ENCODE peak calls at places on chromosomes 4 and X, in four cellular contexts. One of them, this sample, is unnamed.

GRCh38 chrX:70254909-70255308 is 5.1 kb downstream of the P2RY4 start:
- DNase-seq in coronary artery: no peak
- DNase-seq in AG10803: no peak
- DNase-seq in activated CD4-positive, alpha-beta T cell treated with anti-CD3 and anti-CD28 coated beads, Interleukin-2, amount 10 ng/mL, durations not matched to agents 7 days and 5 days: no peak
- DNase-seq in this sample: no peak

GRCh38 chr4:66681962-66682361 is 863.3 kb downstream of the CENPC start:
- DNase-seq in coronary artery: no peak
- DNase-seq in AG10803: no peak
- DNase-seq in activated CD4-positive, alpha-beta T cell treated with anti-CD3 and anti-CD28 coated beads, Interleukin-2, amount 10 ng/mL, durations not matched to agents 7 days and 5 days: no peak
- DNase-seq in this sample: peak

GRCh38 chrX:10110316-10110932 is 46.4 kb upstream of the CLCN4 start:
- DNase-seq in coronary artery: no peak
- DNase-seq in AG10803: no peak
- DNase-seq in activated CD4-positive, alpha-beta T cell treated with anti-CD3 and anti-CD28 coated beads, Interleukin-2, amount 10 ng/mL, durations not matched to agents 7 days and 5 days: no peak
- DNase-seq in this sample: no peak

GRCh38 chrX:122579521-122579920 is 604.6 kb upstream of the GRIA3 start:
- DNase-seq in coronary artery: no peak
- DNase-seq in AG10803: peak
- DNase-seq in activated CD4-positive, alpha-beta T cell treated with anti-CD3 and anti-CD28 coated beads, Interleukin-2, amount 10 ng/mL, durations not matched to agents 7 days and 5 days: no peak
- DNase-seq in this sample: no peak

GRCh38 chr4:76546282-76547166 is 111.5 kb downstream of the SHROOM3 start:
- DNase-seq in coronary artery: no peak
- DNase-seq in AG10803: peak
- DNase-seq in activated CD4-positive, alpha-beta T cell treated with anti-CD3 and anti-CD28 coated beads, Interleukin-2, amount 10 ng/mL, durations not matched to agents 7 days and 5 days: no peak
- DNase-seq in this sample: no peak

GRCh38 chr4:82097504-82097903 is 276.3 kb downstream of the HNRNPD start:
- DNase-seq in coronary artery: no peak
- DNase-seq in AG10803: no peak
- DNase-seq in activated CD4-positive, alpha-beta T cell treated with anti-CD3 and anti-CD28 coated beads, Interleukin-2, amount 10 ng/mL, durations not matched to agents 7 days and 5 days: no peak
- DNase-seq in this sample: no peak

GRCh38 chr4:80192252-80192866 is 4.9 kb upstream of the PRDM8 start:
- DNase-seq in coronary artery: no peak
- DNase-seq in AG10803: no peak
- DNase-seq in activated CD4-positive, alpha-beta T cell treated with anti-CD3 and anti-CD28 coated beads, Interleukin-2, amount 10 ng/mL, durations not matched to agents 7 days and 5 days: no peak
- DNase-seq in this sample: no peak

GRCh38 chr4:174928575-174929253 is 10.6 kb downstream of the ADAM29 start:
- DNase-seq in coronary artery: no peak
- DNase-seq in AG10803: no peak
- DNase-seq in activated CD4-positive, alpha-beta T cell treated with anti-CD3 and anti-CD28 coated beads, Interleukin-2, amount 10 ng/mL, durations not matched to agents 7 days and 5 days: no peak
- DNase-seq in this sample: no peak

GRCh38 chr4:73704314-73705055 is 35.9 kb upstream of the CXCL8 start:
- DNase-seq in coronary artery: peak
- DNase-seq in AG10803: peak
- DNase-seq in activated CD4-positive, alpha-beta T cell treated with anti-CD3 and anti-CD28 coated beads, Interleukin-2, amount 10 ng/mL, durations not matched to agents 7 days and 5 days: no peak
- DNase-seq in this sample: peak

GRCh38 chr4:184080674-184081073 is 137.0 kb downstream of the ENPP6 start:
- DNase-seq in coronary artery: no peak
- DNase-seq in AG10803: no peak
- DNase-seq in activated CD4-positive, alpha-beta T cell treated with anti-CD3 and anti-CD28 coated beads, Interleukin-2, amount 10 ng/mL, durations not matched to agents 7 days and 5 days: no peak
- DNase-seq in this sample: no peak

GRCh38 chrX:24355095-24355494 is 5.3 kb upstream of the SUPT20HL1 start:
- DNase-seq in coronary artery: no peak
- DNase-seq in AG10803: no peak
- DNase-seq in activated CD4-positive, alpha-beta T cell treated with anti-CD3 and anti-CD28 coated beads, Interleukin-2, amount 10 ng/mL, durations not matched to agents 7 days and 5 days: no peak
- DNase-seq in this sample: no peak

GRCh38 chr4:53782468-53782865 is 191.2 kb upstream of the LNX1 start:
- DNase-seq in coronary artery: no peak
- DNase-seq in AG10803: no peak
- DNase-seq in activated CD4-positive, alpha-beta T cell treated with anti-CD3 and anti-CD28 coated beads, Interleukin-2, amount 10 ng/mL, durations not matched to agents 7 days and 5 days: no peak
- DNase-seq in this sample: peak

GRCh38 chr4:187608001-187608421 is 387.6 kb upstream of the ZFP42 start:
- DNase-seq in coronary artery: no peak
- DNase-seq in AG10803: peak
- DNase-seq in activated CD4-positive, alpha-beta T cell treated with anti-CD3 and anti-CD28 coated beads, Interleukin-2, amount 10 ng/mL, durations not matched to agents 7 days and 5 days: no peak
- DNase-seq in this sample: no peak

GRCh38 chr4:40552536-40552935 is 77.1 kb downstream of the RBM47 start:
- DNase-seq in coronary artery: no peak
- DNase-seq in AG10803: no peak
- DNase-seq in activated CD4-positive, alpha-beta T cell treated with anti-CD3 and anti-CD28 coated beads, Interleukin-2, amount 10 ng/mL, durations not matched to agents 7 days and 5 days: no peak
- DNase-seq in this sample: peak

GRCh38 chr4:86446996-86447395 is 87.1 kb upstream of the MAPK10 start:
- DNase-seq in coronary artery: no peak
- DNase-seq in AG10803: no peak
- DNase-seq in activated CD4-positive, alpha-beta T cell treated with anti-CD3 and anti-CD28 coated beads, Interleukin-2, amount 10 ng/mL, durations not matched to agents 7 days and 5 days: no peak
- DNase-seq in this sample: no peak

GRCh38 chr4:40579983-40580382 is 49.7 kb downstream of the RBM47 start:
- DNase-seq in coronary artery: no peak
- DNase-seq in AG10803: peak
- DNase-seq in activated CD4-positive, alpha-beta T cell treated with anti-CD3 and anti-CD28 coated beads, Interleukin-2, amount 10 ng/mL, durations not matched to agents 7 days and 5 days: no peak
- DNase-seq in this sample: no peak

GRCh38 chr4:172152284-172152683 is 339.1 kb downstream of the GALNTL6 start:
- DNase-seq in coronary artery: no peak
- DNase-seq in AG10803: no peak
- DNase-seq in activated CD4-positive, alpha-beta T cell treated with anti-CD3 and anti-CD28 coated beads, Interleukin-2, amount 10 ng/mL, durations not matched to agents 7 days and 5 days: no peak
- DNase-seq in this sample: no peak

GRCh38 chrX:100512471-100512870 is 72.3 kb upstream of the TNMD start:
- DNase-seq in coronary artery: no peak
- DNase-seq in AG10803: peak
- DNase-seq in activated CD4-positive, alpha-beta T cell treated with anti-CD3 and anti-CD28 coated beads, Interleukin-2, amount 10 ng/mL, durations not matched to agents 7 days and 5 days: no peak
- DNase-seq in this sample: peak

GRCh38 chrX:143663755-143664154 is 27.9 kb upstream of the SLITRK4 start:
- DNase-seq in coronary artery: no peak
- DNase-seq in AG10803: no peak
- DNase-seq in activated CD4-positive, alpha-beta T cell treated with anti-CD3 and anti-CD28 coated beads, Interleukin-2, amount 10 ng/mL, durations not matched to agents 7 days and 5 days: no peak
- DNase-seq in this sample: peak

GRCh38 chr4:19034089-19034488 is 1012.5 kb upstream of the LCORL start:
- DNase-seq in coronary artery: no peak
- DNase-seq in AG10803: no peak
- DNase-seq in activated CD4-positive, alpha-beta T cell treated with anti-CD3 and anti-CD28 coated beads, Interleukin-2, amount 10 ng/mL, durations not matched to agents 7 days and 5 days: no peak
- DNase-seq in this sample: no peak

GRCh38 chr4:128056396-128056795 is 4.7 kb upstream of the LARP1B start:
- DNase-seq in coronary artery: no peak
- DNase-seq in AG10803: no peak
- DNase-seq in activated CD4-positive, alpha-beta T cell treated with anti-CD3 and anti-CD28 coated beads, Interleukin-2, amount 10 ng/mL, durations not matched to agents 7 days and 5 days: no peak
- DNase-seq in this sample: no peak

GRCh38 chr4:21467551-21467950 is 481.0 kb downstream of the KCNIP4 start:
- DNase-seq in coronary artery: no peak
- DNase-seq in AG10803: no peak
- DNase-seq in activated CD4-positive, alpha-beta T cell treated with anti-CD3 and anti-CD28 coated beads, Interleukin-2, amount 10 ng/mL, durations not matched to agents 7 days and 5 days: no peak
- DNase-seq in this sample: no peak

GRCh38 chr4:111434581-111434980 is 710.7 kb upstream of the FAM241A start:
- DNase-seq in coronary artery: no peak
- DNase-seq in AG10803: peak
- DNase-seq in activated CD4-positive, alpha-beta T cell treated with anti-CD3 and anti-CD28 coated beads, Interleukin-2, amount 10 ng/mL, durations not matched to agents 7 days and 5 days: no peak
- DNase-seq in this sample: no peak